ENCODE peak calls at places on chromosomes 11 and 22, in seven cellular contexts. O is NCI-H2171; U is dermis blood vessel endothelial cell; X is GM06990; M is NCI-H2227 treated with DMSO at 0.1 percent for 48 hours; S is OCI-M1; V is activated CD4-positive, alpha-beta T cell treated with anti-CD3 and anti-CD28 coated beads for 4 hours. H is an unnamed sample.

GRCh38 chr11:92211576-92212167 is 12.9 kb upstream of the FAT3 start:
- DNase-seq in U (peak), S (peak), O (no peak), V (no peak), X (no peak), M (no peak), H (no peak)

GRCh38 chr11:76206327-76207081 is at the start of gene WNT11:
- DNase-seq in O (no peak), M (peak), S (peak), V (peak), X (peak), U (peak), H (peak)

GRCh38 chr11:113270080-113270479 is 44.3 kb upstream of the TTC12 start:
- DNase-seq in X (no peak), M (no peak), O (no peak), V (no peak), U (no peak), S (no peak), H (no peak)

GRCh38 chr11:119206512-119207299 is 567 bp downstream of the CBL start:
- DNase-seq in V (peak), X (peak), S (peak), U (peak), M (no peak), O (no peak), H (peak)

GRCh38 chr11:65150513-65151271 is 16.4 kb upstream of the SYVN1 start:
- DNase-seq in U (peak), X (no peak), S (peak), M (peak), V (no peak), O (peak), H (no peak)

GRCh38 chr11:28757725-28758515 is 649.7 kb downstream of the METTL15 start:
- DNase-seq in U (peak), S (no peak), X (no peak), M (no peak), O (no peak), V (no peak), H (no peak)

GRCh38 chr11:83046626-83047172 is 25.0 kb downstream of the RAB30 start:
- DNase-seq in V (no peak), S (no peak), O (no peak), M (no peak), X (no peak), U (peak), H (no peak)

GRCh38 chr11:13358871-13359270 is 81.3 kb downstream of the BMAL1 start:
- DNase-seq in X (no peak), M (no peak), O (no peak), S (no peak), V (no peak), U (no peak), H (no peak)

GRCh38 chr11:76153609-76153949 is 52.7 kb downstream of the WNT11 start:
- DNase-seq in O (no peak), M (no peak), X (no peak), V (no peak), U (no peak), S (no peak), H (peak)

GRCh38 chr11:77471520-77472234 is 2.2 kb downstream of the PAK1 start:
- DNase-seq in S (peak), V (peak), X (no peak), M (no peak), O (no peak), U (no peak), H (no peak)

GRCh38 chr11:35404397-35404775 is 15.0 kb downstream of the SLC1A2 start:
- DNase-seq in U (peak), V (no peak), X (no peak), O (no peak), S (peak), M (peak), H (no peak)

GRCh38 chr11:75223954-75224643 is 16.5 kb upstream of the TPBGL start:
- DNase-seq in X (no peak), S (peak), M (no peak), U (peak), V (no peak), O (no peak), H (no peak)

GRCh38 chr11:47950396-47950795 is 30.0 kb upstream of the PTPRJ start:
- DNase-seq in X (peak), S (peak), O (no peak), V (peak), M (no peak), U (no peak), H (no peak)

GRCh38 chr22:19066531-19067271 is 55.5 kb downstream of the DGCR2 start:
- DNase-seq in O (no peak), U (peak), X (no peak), V (no peak), S (no peak), M (no peak), H (no peak)

GRCh38 chr11:47961383-47961782 is 19.0 kb upstream of the PTPRJ start:
- DNase-seq in X (no peak), U (no peak), M (peak), V (no peak), S (no peak), O (no peak), H (no peak)

GRCh38 chr22:27755521-27756211 is 45.9 kb downstream of the MN1 start:
- DNase-seq in O (no peak), S (no peak), V (no peak), M (no peak), U (no peak), X (no peak), H (no peak)